ENCODE peak calls at places on chromosomes 5 and 9, in four cellular contexts. E, W, R and U are unnamed samples.

GRCh38 chr5:150219142-150219541 is 29.3 kb downstream of the SLC6A7 start:
- DNase-seq in E (no peak), R (no peak), W (no peak), U (no peak)

GRCh38 chr5:156383510-156383909 is 56.5 kb downstream of the SGCD start:
- DNase-seq in E (no peak), W (no peak), R (peak; percentile 6), U (peak; percentile 13)

GRCh38 chr9:34279431-34279830 is 49.6 kb downstream of the KIF24 start:
- DNase-seq in R (peak; percentile 45), W (no peak), E (no peak), U (peak; percentile 6)

GRCh38 chr5:125342938-125343401 is 596.5 kb upstream of the ZNF608 start:
- DNase-seq in W (no peak), E (no peak), R (peak; percentile 72), U (no peak)

GRCh38 chr9:8241201-8241600 is 441.6 kb upstream of the DMAC1 start:
- DNase-seq in E (no peak), W (no peak), R (no peak), U (no peak)

GRCh38 chr5:43609752-43610151 is 6.8 kb downstream of the NNT start:
- DNase-seq in E (no peak), W (no peak), R (peak; percentile 11), U (no peak)

GRCh38 chr9:122562134-122562760 is 9.3 kb downstream of the OR1N2 start:
- DNase-seq in R (no peak), W (no peak), E (no peak), U (no peak)

GRCh38 chr9:76987594-76988200 is 31.8 kb upstream of the FOXB2 start:
- DNase-seq in E (no peak), W (no peak), R (peak; percentile 55), U (peak; percentile 57)

GRCh38 chr9:19231126-19232035 is 888 bp downstream of the DENND4C start:
- DNase-seq in W (peak; percentile 13), E (peak; percentile 13), R (peak; percentile 62), U (peak; percentile 7)

GRCh38 chr5:78699565-78700143 is 51.1 kb upstream of the LHFPL2 start:
- DNase-seq in E (no peak), W (no peak), R (peak; percentile 100), U (peak; percentile 98)

GRCh38 chr5:103424453-103425205 is 138.0 kb downstream of the NUDT12 start:
- DNase-seq in R (peak; percentile 84), W (no peak), E (no peak), U (peak; percentile 62)

GRCh38 chr5:134784241-134784920 is 25.8 kb downstream of the DDX46 start:
- DNase-seq in E (no peak), W (no peak), R (no peak), U (peak; percentile 7)

GRCh38 chr5:42573386-42573785 is 150.1 kb downstream of the GHR start:
- DNase-seq in E (no peak), R (no peak), W (no peak), U (no peak)

GRCh38 chr5:2960309-2960708 is 208.8 kb upstream of the IRX2 start:
- DNase-seq in W (no peak), R (no peak), E (no peak), U (no peak)

GRCh38 chr9:137126786-137127185 is 12.2 kb upstream of the GRIN1 start:
- DNase-seq in E (no peak), W (no peak), R (no peak), U (no peak)